ENCODE peak calls at places on chromosomes 6 and 20, in six cellular contexts. One of them, this sample, is unnamed.

GRCh38 chr6:142682985-142683384 is 262.0 kb downstream of the HIVEP2 start:
- DNase-seq in astrocyte: no peak
- DNase-seq in mesothelial cell of epicardium: no peak
- DNase-seq in lung microvascular endothelial cell: no peak
- DNase-seq in Caki2: no peak
- DNase-seq in fibroblast of the conjunctiva: no peak
- DNase-seq in this sample: no peak

GRCh38 chr6:134533991-134534390 is 216.1 kb upstream of the SGK1 start:
- DNase-seq in astrocyte: no peak
- DNase-seq in mesothelial cell of epicardium: no peak
- DNase-seq in Caki2: no peak
- DNase-seq in fibroblast of the conjunctiva: no peak
- DNase-seq in lung microvascular endothelial cell: peak
- DNase-seq in this sample: no peak

GRCh38 chr6:130838971-130839370 is 11.8 kb downstream of the SMLR1 start:
- DNase-seq in mesothelial cell of epicardium: no peak
- DNase-seq in Caki2: no peak
- DNase-seq in fibroblast of the conjunctiva: no peak
- DNase-seq in lung microvascular endothelial cell: no peak
- DNase-seq in astrocyte: no peak
- DNase-seq in this sample: no peak

GRCh38 chr6:69096681-69097080 is 461.6 kb downstream of the ADGRB3 start:
- DNase-seq in mesothelial cell of epicardium: no peak
- DNase-seq in lung microvascular endothelial cell: no peak
- DNase-seq in Caki2: no peak
- DNase-seq in fibroblast of the conjunctiva: no peak
- DNase-seq in astrocyte: peak
- DNase-seq in this sample: no peak

GRCh38 chr6:12418946-12419345 is 128.8 kb downstream of the EDN1 start:
- DNase-seq in lung microvascular endothelial cell: no peak
- DNase-seq in fibroblast of the conjunctiva: no peak
- DNase-seq in mesothelial cell of epicardium: no peak
- DNase-seq in Caki2: no peak
- DNase-seq in astrocyte: no peak
- DNase-seq in this sample: no peak

GRCh38 chr20:16476032-16476431 is 97.2 kb downstream of the KIF16B start:
- DNase-seq in fibroblast of the conjunctiva: peak
- DNase-seq in Caki2: peak
- DNase-seq in lung microvascular endothelial cell: peak
- DNase-seq in mesothelial cell of epicardium: no peak
- DNase-seq in astrocyte: no peak
- DNase-seq in this sample: peak

GRCh38 chr6:16322666-16323312 is 84.4 kb downstream of the GMPR start:
- DNase-seq in lung microvascular endothelial cell: no peak
- DNase-seq in astrocyte: peak
- DNase-seq in mesothelial cell of epicardium: no peak
- DNase-seq in fibroblast of the conjunctiva: no peak
- DNase-seq in Caki2: peak
- DNase-seq in this sample: peak

GRCh38 chr6:157974341-157974894 is 7.2 kb upstream of the SYNJ2 start:
- DNase-seq in astrocyte: peak
- DNase-seq in fibroblast of the conjunctiva: no peak
- DNase-seq in lung microvascular endothelial cell: no peak
- DNase-seq in mesothelial cell of epicardium: no peak
- DNase-seq in Caki2: no peak
- DNase-seq in this sample: no peak

GRCh38 chr6:51093899-51094665 is 275.4 kb downstream of the TFAP2B start:
- DNase-seq in lung microvascular endothelial cell: no peak
- DNase-seq in astrocyte: no peak
- DNase-seq in Caki2: peak
- DNase-seq in fibroblast of the conjunctiva: no peak
- DNase-seq in mesothelial cell of epicardium: no peak
- DNase-seq in this sample: no peak

GRCh38 chr6:97497713-97498331 is 214.8 kb upstream of the MMS22L start:
- DNase-seq in Caki2: peak
- DNase-seq in astrocyte: peak
- DNase-seq in lung microvascular endothelial cell: peak
- DNase-seq in fibroblast of the conjunctiva: peak
- DNase-seq in mesothelial cell of epicardium: peak
- DNase-seq in this sample: peak

GRCh38 chr6:97021194-97021593 is 96.7 kb downstream of the KLHL32 start:
- DNase-seq in fibroblast of the conjunctiva: no peak
- DNase-seq in lung microvascular endothelial cell: no peak
- DNase-seq in astrocyte: no peak
- DNase-seq in Caki2: no peak
- DNase-seq in mesothelial cell of epicardium: no peak
- DNase-seq in this sample: no peak

GRCh38 chr6:69584913-69585729 is 211.7 kb downstream of the LMBRD1 start:
- DNase-seq in fibroblast of the conjunctiva: no peak
- DNase-seq in Caki2: no peak
- DNase-seq in mesothelial cell of epicardium: no peak
- DNase-seq in astrocyte: peak
- DNase-seq in lung microvascular endothelial cell: no peak
- DNase-seq in this sample: no peak

GRCh38 chr6:55578537-55579363 is at the start of gene HMGCLL1:
- DNase-seq in fibroblast of the conjunctiva: no peak
- DNase-seq in astrocyte: no peak
- DNase-seq in mesothelial cell of epicardium: peak
- DNase-seq in lung microvascular endothelial cell: no peak
- DNase-seq in Caki2: no peak
- DNase-seq in this sample: peak

GRCh38 chr6:41446132-41446531 is 100.0 kb upstream of the FOXP4 start:
- DNase-seq in Caki2: no peak
- DNase-seq in mesothelial cell of epicardium: no peak
- DNase-seq in lung microvascular endothelial cell: no peak
- DNase-seq in fibroblast of the conjunctiva: no peak
- DNase-seq in astrocyte: no peak
- DNase-seq in this sample: no peak

GRCh38 chr6:36702656-36703055 is 5.0 kb downstream of the RAB44 start:
- DNase-seq in Caki2: no peak
- DNase-seq in lung microvascular endothelial cell: no peak
- DNase-seq in mesothelial cell of epicardium: no peak
- DNase-seq in astrocyte: no peak
- DNase-seq in fibroblast of the conjunctiva: no peak
- DNase-seq in this sample: no peak

GRCh38 chr6:137365648-137366047 is 128.5 kb downstream of the OLIG3 start:
- DNase-seq in fibroblast of the conjunctiva: no peak
- DNase-seq in lung microvascular endothelial cell: no peak
- DNase-seq in mesothelial cell of epicardium: no peak
- DNase-seq in astrocyte: no peak
- DNase-seq in Caki2: no peak
- DNase-seq in this sample: no peak

GRCh38 chr6:34568341-34568680 is 12.2 kb upstream of the SPDEF start:
- DNase-seq in fibroblast of the conjunctiva: no peak
- DNase-seq in Caki2: no peak
- DNase-seq in mesothelial cell of epicardium: no peak
- DNase-seq in astrocyte: no peak
- DNase-seq in lung microvascular endothelial cell: no peak
- DNase-seq in this sample: no peak

GRCh38 chr6:75305573-75305972 is 21.0 kb upstream of the TMEM30A start:
- DNase-seq in mesothelial cell of epicardium: no peak
- DNase-seq in fibroblast of the conjunctiva: no peak
- DNase-seq in Caki2: no peak
- DNase-seq in astrocyte: no peak
- DNase-seq in lung microvascular endothelial cell: no peak
- DNase-seq in this sample: no peak

GRCh38 chr6:53765270-53765669 is 29.5 kb upstream of the LRRC1 start:
- DNase-seq in lung microvascular endothelial cell: no peak
- DNase-seq in mesothelial cell of epicardium: no peak
- DNase-seq in fibroblast of the conjunctiva: no peak
- DNase-seq in astrocyte: peak
- DNase-seq in Caki2: no peak
- DNase-seq in this sample: no peak

GRCh38 chr6:27019651-27020552 is 227.6 kb upstream of the PRSS16 start:
- DNase-seq in mesothelial cell of epicardium: peak
- DNase-seq in fibroblast of the conjunctiva: peak
- DNase-seq in astrocyte: peak
- DNase-seq in Caki2: peak
- DNase-seq in lung microvascular endothelial cell: peak
- DNase-seq in this sample: peak

GRCh38 chr6:1485678-1486077 is 96.3 kb downstream of the FOXF2 start:
- DNase-seq in lung microvascular endothelial cell: peak
- DNase-seq in mesothelial cell of epicardium: no peak
- DNase-seq in Caki2: peak
- DNase-seq in astrocyte: peak
- DNase-seq in fibroblast of the conjunctiva: peak
- DNase-seq in this sample: no peak

GRCh38 chr20:46357030-46357514 is 48.8 kb upstream of the CDH22 start:
- DNase-seq in Caki2: no peak
- DNase-seq in fibroblast of the conjunctiva: no peak
- DNase-seq in astrocyte: no peak
- DNase-seq in mesothelial cell of epicardium: no peak
- DNase-seq in lung microvascular endothelial cell: no peak
- DNase-seq in this sample: no peak